ENCODE peak calls at places on chromosomes 16 and 17, in eight cellular contexts. X is CD8-positive, alpha-beta T cell; C is lung microvascular endothelial cell; B is stimulated activated CD8-positive, alpha-beta memory T cell treated with anti-CD3 and anti-CD28 coated beads, Interleukin-15, amount 100 ng/mL, for 1 hour; O is central memory CD4-positive, alpha-beta T cell; G is activated CD8-positive, alpha-beta memory T cell treated with anti-CD3 and anti-CD28 coated beads for 4 hours; U is Kasumi-1; K is iPS-NIHi11. W is an unnamed sample.

GRCh38 chr16:47311738-47312505 is 148.9 kb downstream of the ITFG1 start:
- DNase-seq in K (peak), G (no peak), C (peak), O (no peak), X (no peak), U (no peak), B (no peak), W (no peak)

GRCh38 chr16:75420987-75421819 is 12.1 kb downstream of the CFDP1 start:
- DNase-seq in B (no peak), K (peak), C (peak), X (no peak), G (no peak), U (peak), O (peak), W (no peak)

GRCh38 chr17:30521766-30522165 is 44.6 kb downstream of the GOSR1 start:
- DNase-seq in G (no peak), O (no peak), K (no peak), U (no peak), C (no peak), B (no peak), X (no peak), W (no peak)

GRCh38 chr16:49469930-49470451 is 96.4 kb downstream of the C16orf78 start:
- DNase-seq in G (no peak), U (no peak), C (no peak), O (no peak), K (no peak), X (no peak), B (no peak), W (no peak)

GRCh38 chr17:38729886-38730525 is at the start of gene CISD3:
- DNase-seq in U (peak), B (peak), K (peak), X (peak), O (peak), G (peak), C (peak), W (no peak)

GRCh38 chr17:82056729-82057621 is 5.3 kb downstream of the GPS1 start:
- DNase-seq in U (no peak), X (no peak), C (no peak), B (no peak), K (no peak), G (no peak), O (no peak), W (no peak)

GRCh38 chr16:88004391-88004790 is 53.2 kb downstream of the BANP start:
- DNase-seq in U (no peak), X (no peak), O (no peak), G (no peak), C (no peak), K (no peak), B (no peak), W (no peak)

GRCh38 chr16:81163671-81164070 is 67.5 kb upstream of the GCSH start:
- DNase-seq in G (no peak), B (no peak), C (no peak), U (no peak), K (no peak), X (no peak), O (no peak), W (no peak)

GRCh38 chr17:57555636-57556175 is 189.4 kb downstream of the CCDC182 start:
- DNase-seq in K (no peak), G (no peak), B (no peak), X (no peak), U (no peak), O (no peak), C (no peak), W (no peak)

GRCh38 chr17:69327060-69327831 is at the start of gene ABCA5:
- DNase-seq in C (peak), B (peak), U (peak), K (peak), G (peak), X (peak), O (peak), W (peak)

GRCh38 chr16:75116081-75116910 is at the start of gene LDHD:
- DNase-seq in X (no peak), K (peak), B (no peak), O (no peak), G (no peak), U (peak), C (peak), W (no peak)

GRCh38 chr17:44925731-44926697 is 10.7 kb upstream of the GFAP start:
- DNase-seq in X (no peak), G (no peak), B (no peak), O (no peak), K (no peak), C (no peak), U (no peak), W (no peak)

GRCh38 chr17:20919990-20920812 is 122.6 kb downstream of the USP22 start:
- DNase-seq in K (no peak), B (no peak), C (no peak), O (no peak), X (no peak), U (no peak), G (no peak), W (no peak)

GRCh38 chr17:8064590-8065019 is 22.9 kb downstream of the ALOX12B start:
- DNase-seq in C (no peak), O (no peak), B (no peak), U (no peak), X (no peak), G (no peak), K (no peak), W (no peak)

GRCh38 chr17:57562231-57562630 is 182.9 kb downstream of the CCDC182 start:
- DNase-seq in G (no peak), O (no peak), X (no peak), K (no peak), B (no peak), C (no peak), U (no peak), W (no peak)

GRCh38 chr16:67268136-67268579 is 11.2 kb upstream of the PLEKHG4 start:
- DNase-seq in G (no peak), X (no peak), K (no peak), O (no peak), C (peak), B (no peak), U (no peak), W (no peak)

GRCh38 chr17:39244016-39244599 is 18.4 kb upstream of the STAC2 start:
- DNase-seq in G (no peak), K (no peak), B (no peak), U (peak), O (no peak), C (no peak), X (no peak), W (no peak)

GRCh38 chr16:819336-819735 is 18.8 kb upstream of the GNG13 start:
- DNase-seq in B (peak), X (peak), O (peak), G (no peak), C (no peak), U (no peak), K (no peak), W (no peak)

GRCh38 chr17:47813077-47813476 is 8.5 kb downstream of the OSBPL7 start:
- DNase-seq in B (no peak), G (no peak), O (no peak), X (no peak), U (no peak), C (no peak), K (no peak), W (no peak)

GRCh38 chr17:62807812-62808575 is at the start of gene MARCHF10:
- DNase-seq in O (no peak), G (peak), U (no peak), K (peak), C (no peak), B (no peak), X (peak), W (no peak)

GRCh38 chr16:85687651-85688471 is 893 bp downstream of the GINS2 start:
- DNase-seq in U (no peak), O (no peak), K (no peak), C (no peak), X (no peak), G (no peak), B (no peak), W (no peak)

GRCh38 chr17:21357696-21358095 is 18.5 kb upstream of the KCNJ12 start:
- DNase-seq in K (no peak), X (no peak), U (no peak), B (no peak), G (no peak), C (no peak), O (no peak), W (no peak)

W was measured in esophagus squamous epithelium.